ENCODE peak calls at places on chromosome 11, in seven cellular contexts. N is SK-N-SH, I is GM12891, S is HepG2, F is K562, V is GM12878, H is H1. D is an unnamed sample.

GRCh38 chr11:44036811-44037657 is 10.7 kb upstream of the ACCSL start:
- DNase-seq in N (peak), I (peak), S (peak), F (peak), V (peak), H (peak), D (no peak)

GRCh38 chr11:126426820-126427749 is 71.6 kb downstream of the ST3GAL4 start:
- DNase-seq in N (no peak), I (no peak), S (no peak), F (no peak), V (no peak), H (no peak), D (no peak)

GRCh38 chr11:127620660-127621059 is 620.1 kb upstream of the KIRREL3 start:
- DNase-seq in N (no peak), I (no peak), S (no peak), F (no peak), V (no peak), H (no peak), D (no peak)

GRCh38 chr11:43316451-43316850 is 4.7 kb downstream of the API5 start:
- DNase-seq in N (no peak), I (no peak), S (no peak), F (no peak), V (no peak), H (no peak), D (no peak)

GRCh38 chr11:47408598-47409439 is 429 bp downstream of the SLC39A13 start:
- DNase-seq in N (peak), I (no peak), S (no peak), F (no peak), V (no peak), H (no peak), D (no peak)

GRCh38 chr11:87290304-87290922 is 252.7 kb downstream of the TMEM135 start:
- DNase-seq in N (peak), I (no peak), S (peak), F (peak), V (no peak), H (no peak), D (no peak)

GRCh38 chr11:57777969-57778317 is 16.3 kb downstream of the CTNND1 start:
- DNase-seq in N (no peak), I (no peak), S (peak), F (no peak), V (no peak), H (no peak), D (no peak)

GRCh38 chr11:63768232-63769043 is at the start of gene ZFTA:
- DNase-seq in N (peak), I (peak), S (no peak), F (peak), V (no peak), H (no peak), D (peak)

GRCh38 chr11:23423119-23423518 is 562.8 kb upstream of the CCDC179 start:
- DNase-seq in N (no peak), I (no peak), S (no peak), F (no peak), V (no peak), H (no peak), D (no peak)

GRCh38 chr11:5204787-5205186 is 4.3 kb upstream of the OR51V1 start:
- DNase-seq in N (peak), I (no peak), S (peak), F (peak), V (no peak), H (peak), D (no peak)

DNA sequence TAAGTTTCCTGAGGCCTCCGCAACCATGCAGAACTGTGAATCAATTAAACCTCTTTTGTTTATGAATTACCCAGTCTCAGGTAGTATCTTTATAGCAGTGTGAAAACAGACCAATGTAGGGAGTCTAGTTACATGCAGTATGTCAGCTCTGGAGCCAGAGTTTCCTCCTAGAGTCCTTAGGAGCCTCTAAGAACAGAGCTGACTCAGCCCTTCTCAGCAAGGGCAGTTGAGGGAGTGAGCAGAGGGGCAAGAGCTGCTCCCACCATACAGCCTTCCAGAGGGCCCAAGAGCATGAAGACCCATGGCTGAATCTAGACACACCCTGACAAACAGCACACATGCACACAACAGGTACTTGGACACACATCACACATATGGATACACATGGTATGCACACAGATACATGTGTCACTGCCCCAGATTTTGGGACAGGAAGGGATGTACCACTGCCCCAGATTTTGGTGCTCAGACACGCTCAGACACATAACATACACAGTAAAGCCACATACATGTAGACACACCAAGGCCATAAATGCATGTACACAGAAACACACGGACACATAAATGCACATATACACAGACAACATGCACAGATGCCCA is 13.0 kb upstream of the LRRC32 start:
- DNase-seq in N (no peak), I (no peak), S (no peak), F (no peak), V (no peak), H (no peak), D (no peak)
- TF ChIP-seq TAF1 in N (no peak), I (no peak), S (no peak), F (no peak), V (no peak), H (no peak), D (no peak)

GRCh38 chr11:13897606-13898276 is 64.8 kb upstream of the SPON1 start:
- DNase-seq in N (no peak), I (no peak), S (no peak), F (no peak), V (no peak), H (no peak), D (no peak)

GRCh38 chr11:13896990-13897353 is 65.6 kb upstream of the SPON1 start:
- DNase-seq in N (no peak), I (no peak), S (no peak), F (no peak), V (no peak), H (no peak), D (no peak)

GRCh38 chr11:13907678-13908077 is 54.8 kb upstream of the SPON1 start:
- DNase-seq in N (no peak), I (no peak), S (no peak), F (no peak), V (no peak), H (no peak), D (no peak)

GRCh38 chr11:13902456-13902855 is 60.1 kb upstream of the SPON1 start:
- DNase-seq in N (no peak), I (no peak), S (no peak), F (no peak), V (no peak), H (no peak), D (no peak)
- TF ChIP-seq POLR2AphosphoS5 in N (no peak), I (no peak), S (no peak), F (no peak), V (no peak), H (no peak), D (no peak)

DNA sequence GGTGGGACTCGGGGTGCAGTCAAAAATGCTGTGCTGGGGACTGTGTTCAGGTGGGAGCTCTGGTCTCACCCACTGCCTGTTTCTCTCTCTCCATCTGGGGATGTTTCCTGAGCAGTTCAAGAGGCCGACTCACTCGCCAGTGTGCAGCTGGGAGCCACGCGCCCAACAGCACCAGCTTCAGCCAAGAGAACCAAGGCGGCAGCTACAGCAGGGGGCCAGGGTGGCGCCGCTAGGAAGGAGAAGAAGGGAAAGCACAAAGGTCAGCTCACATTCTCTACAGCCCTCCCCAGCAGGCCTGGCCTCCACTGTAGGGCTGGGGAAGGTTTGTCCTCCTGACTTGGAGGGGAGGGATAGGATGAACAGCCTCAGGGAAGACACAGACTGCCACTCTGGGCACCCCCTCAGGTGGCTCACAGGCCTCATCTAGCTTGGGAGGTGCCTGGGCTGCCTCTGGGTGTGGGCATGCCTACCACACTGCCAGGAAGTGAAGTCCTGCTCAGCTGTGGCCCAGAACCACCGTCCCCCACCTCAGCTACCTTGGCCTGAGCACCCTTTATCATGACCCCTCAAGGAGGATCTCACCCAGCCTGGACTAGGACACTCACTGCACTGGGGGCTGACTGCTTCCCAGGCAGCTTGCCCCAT is 13.0 kb downstream of the TUB start:
- DNase-seq in N (no peak), I (no peak), S (no peak), F (no peak), V (no peak), H (no peak), D (no peak)
- TF ChIP-seq TAF1 in N (no peak), I (no peak), S (no peak), F (no peak), V (no peak), H (no peak), D (no peak)

GRCh38 chr11:93526691-93527583 is 16.3 kb downstream of the SMCO4 start:
- DNase-seq in N (no peak), I (no peak), S (peak), F (no peak), V (no peak), H (no peak), D (no peak)

GRCh38 chr11:93528252-93528651 is 14.9 kb downstream of the SMCO4 start:
- DNase-seq in N (no peak), I (no peak), S (no peak), F (no peak), V (no peak), H (no peak), D (no peak)

GRCh38 chr11:93530468-93530826 is 12.7 kb downstream of the SMCO4 start:
- DNase-seq in N (no peak), I (no peak), S (no peak), F (no peak), V (no peak), H (no peak), D (no peak)

GRCh38 chr11:93529707-93530467 is 13.3 kb downstream of the SMCO4 start:
- DNase-seq in N (no peak), I (no peak), S (peak), F (no peak), V (no peak), H (no peak), D (no peak)

DNA sequence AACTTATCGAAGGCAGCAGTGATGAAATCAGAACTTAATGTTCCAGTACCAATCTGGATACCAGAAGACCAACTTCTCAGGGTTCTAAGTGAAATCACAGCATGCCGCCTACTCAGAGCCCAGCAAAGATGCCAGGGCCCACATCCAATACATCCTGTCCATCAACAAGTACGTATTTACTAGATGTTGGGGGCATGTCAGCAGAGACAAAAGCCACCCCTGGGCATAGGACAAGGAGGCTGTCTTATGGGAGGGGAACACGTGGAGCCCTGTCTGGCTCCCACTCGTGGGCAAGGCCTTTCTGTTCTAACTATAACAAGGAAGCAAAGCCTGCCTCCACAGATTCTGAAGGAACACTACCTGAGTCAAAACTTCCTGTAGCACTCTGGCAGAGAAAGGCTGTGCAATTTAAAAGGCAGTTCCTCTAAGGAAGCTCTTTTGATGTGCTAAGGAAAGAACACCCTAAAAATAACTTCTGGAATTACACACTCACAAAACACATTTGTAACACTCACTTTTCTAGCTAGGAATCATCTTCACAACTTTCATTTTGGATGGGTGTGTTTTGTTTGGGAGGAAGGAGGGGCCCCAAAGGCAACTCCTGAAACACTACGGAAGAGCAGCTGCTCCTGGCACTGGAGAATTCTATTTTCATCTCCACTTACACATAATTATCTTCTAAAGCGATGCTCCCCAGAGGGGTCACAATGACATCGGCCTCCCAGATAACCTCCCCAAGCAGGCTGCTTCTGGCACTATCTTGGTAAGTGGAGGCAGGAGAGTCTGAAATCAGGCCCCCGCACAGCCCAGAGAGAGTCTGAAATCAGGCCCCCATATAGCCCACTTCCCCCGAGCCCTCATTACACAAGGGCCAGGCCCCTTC is 14.2 kb downstream of the SMCO4 start:
- DNase-seq in N (no peak), I (no peak), S (no peak), F (no peak), V (no peak), H (no peak), D (no peak)
- TF ChIP-seq POLR2AphosphoS5 in N (no peak), I (no peak), S (no peak), F (no peak), V (no peak), H (no peak), D (no peak)

DNA sequence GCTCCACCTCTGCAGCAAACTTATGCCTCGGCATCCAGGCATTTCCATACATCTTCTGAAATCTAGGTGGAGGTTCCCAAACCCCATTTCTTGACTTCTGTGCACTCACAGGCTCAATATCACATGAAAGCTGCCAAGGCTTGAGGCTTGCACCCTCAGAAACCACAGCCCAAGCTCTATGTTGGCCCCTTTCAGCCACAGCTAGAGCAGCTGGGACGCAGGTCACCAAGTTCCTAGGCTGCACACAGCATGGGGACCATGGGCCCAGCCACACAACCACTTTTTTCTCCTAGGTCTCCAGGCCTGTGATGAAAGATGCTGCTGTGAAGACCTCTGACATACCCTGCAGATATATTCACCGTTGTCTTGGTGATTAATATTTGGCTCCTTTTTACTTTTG is 24.7 kb upstream of the MTMR2 start:
- DNase-seq in N (no peak), I (no peak), S (no peak), F (no peak), V (no peak), H (no peak), D (no peak)
- TF ChIP-seq TAF1 in N (no peak), I (no peak), S (no peak), F (no peak), V (no peak), H (no peak), D (no peak)

GRCh38 chr11:497565-498296 is 9.3 kb downstream of the RNH1 start:
- DNase-seq in N (no peak), I (peak), S (no peak), F (no peak), V (no peak), H (no peak), D (no peak)
- TF ChIP-seq POLR2AphosphoS5 in N (no peak), I (peak), S (no peak), F (peak), V (no peak), H (no peak), D (no peak)

GRCh38 chr11:20604295-20604803 is 4.9 kb downstream of the SLC6A5 start:
- DNase-seq in N (no peak), I (no peak), S (no peak), F (no peak), V (no peak), H (no peak), D (no peak)
- TF ChIP-seq TAF1 in N (no peak), I (no peak), S (no peak), F (no peak), V (no peak), H (no peak), D (no peak)

DNA sequence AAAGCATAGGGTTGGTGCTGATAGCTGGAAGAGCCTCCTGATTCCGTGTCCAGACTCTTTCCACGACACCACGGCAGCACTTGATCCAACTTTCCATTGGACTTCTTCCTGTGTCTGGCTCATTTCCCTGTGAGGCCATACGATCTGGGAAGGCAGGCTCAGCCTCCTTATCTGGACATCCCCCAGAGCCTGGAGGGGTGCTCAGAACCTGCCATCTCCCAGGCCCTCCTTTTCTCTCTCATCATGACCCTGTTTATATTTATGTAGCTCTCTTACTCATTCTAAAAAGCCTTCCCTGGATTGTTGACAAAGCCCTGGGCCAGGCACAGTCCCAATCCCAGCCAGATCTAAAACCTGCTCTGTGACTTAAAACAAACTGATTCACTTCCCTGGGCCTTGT is 7.8 kb upstream of the BCL9L start:
- DNase-seq in N (peak), I (no peak), S (no peak), F (no peak), V (no peak), H (no peak), D (no peak)
- TF ChIP-seq POLR2AphosphoS5 in N (no peak), I (no peak), S (no peak), F (no peak), V (no peak), H (no peak), D (no peak)